ENCODE peak calls at places on chromosomes 4 and X, in six cellular contexts. One of them, this sample, is unnamed.

GRCh38 chr4:34293459-34293858 is 1950.9 kb downstream of the ARAP2 start:
- DNase-seq in activated T-cell treated with anti-CD3 and anti-CD28 coated beads for 1 hour: no peak
- DNase-seq in T-helper 2 cell: no peak
- DNase-seq in Peyer's patch: no peak
- DNase-seq in head of caudate nucleus: no peak
- DNase-seq in AG20443: no peak
- DNase-seq in this sample: no peak

GRCh38 chr4:8886625-8887406 is 15.2 kb upstream of the HMX1 start:
- DNase-seq in Peyer's patch: no peak
- DNase-seq in activated T-cell treated with anti-CD3 and anti-CD28 coated beads for 1 hour: no peak
- DNase-seq in head of caudate nucleus: no peak
- DNase-seq in T-helper 2 cell: no peak
- DNase-seq in AG20443: no peak
- DNase-seq in this sample: no peak

GRCh38 chr4:7280906-7281305 is 88.6 kb downstream of the SORCS2 start:
- DNase-seq in head of caudate nucleus: no peak
- DNase-seq in T-helper 2 cell: no peak
- DNase-seq in activated T-cell treated with anti-CD3 and anti-CD28 coated beads for 1 hour: no peak
- DNase-seq in AG20443: peak; percentile 65
- DNase-seq in Peyer's patch: no peak
- DNase-seq in this sample: no peak

GRCh38 chr4:165326831-165327210 is 648 bp upstream of the MSMO1 start:
- DNase-seq in Peyer's patch: peak; percentile 71
- DNase-seq in AG20443: peak; percentile 38
- DNase-seq in activated T-cell treated with anti-CD3 and anti-CD28 coated beads for 1 hour: no peak
- DNase-seq in T-helper 2 cell: no peak
- DNase-seq in head of caudate nucleus: no peak
- DNase-seq in this sample: no peak

GRCh38 chr4:54625391-54625790 is 32.4 kb upstream of the KIT start:
- DNase-seq in head of caudate nucleus: no peak
- DNase-seq in activated T-cell treated with anti-CD3 and anti-CD28 coated beads for 1 hour: no peak
- DNase-seq in AG20443: peak; percentile 22
- DNase-seq in Peyer's patch: no peak
- DNase-seq in T-helper 2 cell: no peak
- DNase-seq in this sample: no peak

GRCh38 chr4:169885893-169886292 is 128.1 kb upstream of the HPF1 start:
- DNase-seq in AG20443: no peak
- DNase-seq in activated T-cell treated with anti-CD3 and anti-CD28 coated beads for 1 hour: no peak
- DNase-seq in head of caudate nucleus: no peak
- DNase-seq in Peyer's patch: no peak
- DNase-seq in T-helper 2 cell: no peak
- DNase-seq in this sample: no peak

GRCh38 chr4:1722551-1723071 is 1.3 kb downstream of the TACC3 start:
- DNase-seq in head of caudate nucleus: no peak
- DNase-seq in Peyer's patch: no peak
- DNase-seq in activated T-cell treated with anti-CD3 and anti-CD28 coated beads for 1 hour: no peak
- DNase-seq in T-helper 2 cell: no peak
- DNase-seq in AG20443: no peak
- DNase-seq in this sample: no peak

GRCh38 chrX:135185795-135186443 is 14.7 kb upstream of the CT55 start:
- DNase-seq in head of caudate nucleus: peak; percentile 13
- DNase-seq in Peyer's patch: no peak
- DNase-seq in activated T-cell treated with anti-CD3 and anti-CD28 coated beads for 1 hour: peak; percentile 2
- DNase-seq in T-helper 2 cell: peak; percentile 2
- DNase-seq in AG20443: peak; percentile 65
- DNase-seq in this sample: no peak

GRCh38 chr4:135824759-135825331 is 1623.3 kb upstream of the PABPC4L start:
- DNase-seq in activated T-cell treated with anti-CD3 and anti-CD28 coated beads for 1 hour: no peak
- DNase-seq in T-helper 2 cell: no peak
- DNase-seq in head of caudate nucleus: no peak
- DNase-seq in Peyer's patch: no peak
- DNase-seq in AG20443: no peak
- DNase-seq in this sample: no peak

GRCh38 chrX:150765782-150766350 is 72.7 kb downstream of the MTMR1 start:
- DNase-seq in activated T-cell treated with anti-CD3 and anti-CD28 coated beads for 1 hour: no peak
- DNase-seq in AG20443: no peak
- DNase-seq in T-helper 2 cell: no peak
- DNase-seq in Peyer's patch: no peak
- DNase-seq in head of caudate nucleus: no peak
- DNase-seq in this sample: no peak

GRCh38 chr4:141244419-141244818 is 23.7 kb downstream of the ZNF330 start:
- DNase-seq in Peyer's patch: no peak
- DNase-seq in activated T-cell treated with anti-CD3 and anti-CD28 coated beads for 1 hour: no peak
- DNase-seq in head of caudate nucleus: no peak
- DNase-seq in T-helper 2 cell: no peak
- DNase-seq in AG20443: no peak
- DNase-seq in this sample: no peak

GRCh38 chr4:141246683-141247429 is 26.2 kb downstream of the ZNF330 start:
- DNase-seq in AG20443: no peak
- DNase-seq in activated T-cell treated with anti-CD3 and anti-CD28 coated beads for 1 hour: no peak
- DNase-seq in head of caudate nucleus: no peak
- DNase-seq in T-helper 2 cell: no peak
- DNase-seq in Peyer's patch: no peak
- DNase-seq in this sample: no peak

GRCh38 chrX:72545990-72546389 is 26.7 kb downstream of the HDAC8 start:
- DNase-seq in AG20443: no peak
- DNase-seq in head of caudate nucleus: no peak
- DNase-seq in activated T-cell treated with anti-CD3 and anti-CD28 coated beads for 1 hour: no peak
- DNase-seq in Peyer's patch: no peak
- DNase-seq in T-helper 2 cell: no peak
- DNase-seq in this sample: no peak

GRCh38 chr4:168461821-168462220 is 18.5 kb downstream of the DDX60L start:
- DNase-seq in AG20443: no peak
- DNase-seq in T-helper 2 cell: no peak
- DNase-seq in activated T-cell treated with anti-CD3 and anti-CD28 coated beads for 1 hour: no peak
- DNase-seq in head of caudate nucleus: no peak
- DNase-seq in Peyer's patch: no peak
- DNase-seq in this sample: no peak

GRCh38 chr4:122827899-122828601 is 1.4 kb downstream of the FGF2 start:
- DNase-seq in AG20443: peak; percentile 34
- DNase-seq in T-helper 2 cell: peak; percentile 12
- DNase-seq in Peyer's patch: peak; percentile 61
- DNase-seq in head of caudate nucleus: no peak
- DNase-seq in activated T-cell treated with anti-CD3 and anti-CD28 coated beads for 1 hour: no peak
- DNase-seq in this sample: no peak

GRCh38 chr4:141580523-141580922 is 55.9 kb upstream of the IL15 start:
- DNase-seq in head of caudate nucleus: no peak
- DNase-seq in Peyer's patch: no peak
- DNase-seq in T-helper 2 cell: no peak
- DNase-seq in AG20443: no peak
- DNase-seq in activated T-cell treated with anti-CD3 and anti-CD28 coated beads for 1 hour: no peak
- DNase-seq in this sample: no peak

GRCh38 chr4:107392951-107393350 is 327.1 kb downstream of the PAPSS1 start:
- DNase-seq in activated T-cell treated with anti-CD3 and anti-CD28 coated beads for 1 hour: no peak
- DNase-seq in Peyer's patch: no peak
- DNase-seq in T-helper 2 cell: no peak
- DNase-seq in AG20443: peak; percentile 63
- DNase-seq in head of caudate nucleus: no peak
- DNase-seq in this sample: no peak

GRCh38 chrX:20361890-20362262 is 95.2 kb upstream of the RPS6KA3 start:
- DNase-seq in head of caudate nucleus: no peak
- DNase-seq in Peyer's patch: no peak
- DNase-seq in activated T-cell treated with anti-CD3 and anti-CD28 coated beads for 1 hour: no peak
- DNase-seq in AG20443: peak; percentile 59
- DNase-seq in T-helper 2 cell: no peak
- DNase-seq in this sample: no peak

GRCh38 chr4:142954415-142954814 is 108.3 kb upstream of the INPP4B start:
- DNase-seq in activated T-cell treated with anti-CD3 and anti-CD28 coated beads for 1 hour: no peak
- DNase-seq in T-helper 2 cell: no peak
- DNase-seq in Peyer's patch: no peak
- DNase-seq in head of caudate nucleus: no peak
- DNase-seq in AG20443: no peak
- DNase-seq in this sample: no peak

This sample was measured in progenitor cell of endocrine pancreas.